ENCODE peak calls at places on chromosomes 5 and 9, in ten cellular contexts. One of them, this sample, is unnamed. For H3K9me3, the result is how much of the 10 kb centered on the place peaks cover.

GRCh38 chr5:66989286-66989685 is 207.3 kb downstream of the CD180 start:
- DNase-seq in fibroblast of lung: peak
- DNase-seq in neural progenitor cell: peak
- DNase-seq in heart right ventricle: no peak
- DNase-seq in transverse colon: no peak
- DNase-seq in IMR-90: peak
- DNase-seq in left lung: no peak
- DNase-seq in uterus: no peak
- DNase-seq in left ventricle myocardium inferior: no peak
- DNase-seq in A549: no peak
- DNase-seq in this sample: no peak

GRCh38 chr5:157559301-157559700 is 16.3 kb downstream of the ADAM19 start:
- DNase-seq in neural progenitor cell: no peak
- DNase-seq in heart right ventricle: no peak
- DNase-seq in left ventricle myocardium inferior: no peak
- DNase-seq in fibroblast of lung: peak
- DNase-seq in transverse colon: no peak
- DNase-seq in left lung: no peak
- DNase-seq in uterus: no peak
- DNase-seq in A549: peak
- DNase-seq in IMR-90: peak
- DNase-seq in this sample: peak

GRCh38 chr5:105740242-105740641 is 1930.5 kb downstream of the EFNA5 start:
- DNase-seq in left ventricle myocardium inferior: no peak
- DNase-seq in fibroblast of lung: no peak
- DNase-seq in transverse colon: no peak
- DNase-seq in left lung: no peak
- DNase-seq in neural progenitor cell: no peak
- DNase-seq in IMR-90: no peak
- DNase-seq in A549: no peak
- DNase-seq in uterus: no peak
- DNase-seq in heart right ventricle: no peak
- DNase-seq in this sample: no peak

GRCh38 chr9:136426787-136427186 is 12.9 kb downstream of the INPP5E start:
- DNase-seq in IMR-90: no peak
- DNase-seq in neural progenitor cell: no peak
- DNase-seq in left lung: peak
- DNase-seq in left ventricle myocardium inferior: no peak
- DNase-seq in uterus: peak
- DNase-seq in fibroblast of lung: peak
- DNase-seq in heart right ventricle: no peak
- DNase-seq in transverse colon: no peak
- DNase-seq in A549: no peak
- DNase-seq in this sample: no peak

GRCh38 chr5:82720213-82720612 is 357.0 kb downstream of the TMEM167A start:
- DNase-seq in left ventricle myocardium inferior: no peak
- DNase-seq in left lung: no peak
- DNase-seq in neural progenitor cell: peak
- DNase-seq in uterus: no peak
- DNase-seq in transverse colon: no peak
- DNase-seq in A549: no peak
- DNase-seq in IMR-90: no peak
- DNase-seq in heart right ventricle: no peak
- DNase-seq in fibroblast of lung: no peak
- DNase-seq in this sample: no peak

GRCh38 chr9:82467478-82467877 is 478.9 kb downstream of the SPATA31D1 start:
- DNase-seq in IMR-90: no peak
- DNase-seq in uterus: no peak
- DNase-seq in left lung: no peak
- DNase-seq in fibroblast of lung: no peak
- DNase-seq in heart right ventricle: no peak
- DNase-seq in transverse colon: no peak
- DNase-seq in A549: no peak
- DNase-seq in left ventricle myocardium inferior: no peak
- DNase-seq in neural progenitor cell: no peak
- DNase-seq in this sample: no peak

GRCh38 chr9:117073539-117074336 is 341.1 kb downstream of the ASTN2 start:
- DNase-seq in A549: peak
- DNase-seq in transverse colon: no peak
- DNase-seq in IMR-90: no peak
- DNase-seq in heart right ventricle: no peak
- DNase-seq in left ventricle myocardium inferior: no peak
- DNase-seq in fibroblast of lung: no peak
- DNase-seq in neural progenitor cell: peak
- DNase-seq in left lung: no peak
- DNase-seq in uterus: no peak
- DNase-seq in this sample: no peak

GRCh38 chr9:121050128-121050988 is at the start of gene C5:
- DNase-seq in transverse colon: no peak
- DNase-seq in uterus: no peak
- DNase-seq in fibroblast of lung: no peak
- DNase-seq in A549: peak
- DNase-seq in left ventricle myocardium inferior: no peak
- DNase-seq in left lung: no peak
- DNase-seq in heart right ventricle: no peak
- DNase-seq in neural progenitor cell: no peak
- DNase-seq in IMR-90: no peak
- DNase-seq in this sample: no peak

GRCh38 chr9:121274851-121275250 is 6.9 kb downstream of the GSN start:
- DNase-seq in neural progenitor cell: no peak
- DNase-seq in left lung: no peak
- DNase-seq in fibroblast of lung: no peak
- DNase-seq in heart right ventricle: no peak
- DNase-seq in IMR-90: no peak
- DNase-seq in left ventricle myocardium inferior: no peak
- DNase-seq in uterus: no peak
- DNase-seq in transverse colon: no peak
- DNase-seq in A549: no peak
- DNase-seq in this sample: no peak

GRCh38 chr5:72154076-72154756 is 46.9 kb downstream of the MAP1B start:
- DNase-seq in left ventricle myocardium inferior: peak
- DNase-seq in neural progenitor cell: no peak
- DNase-seq in transverse colon: no peak
- DNase-seq in fibroblast of lung: no peak
- DNase-seq in heart right ventricle: no peak
- DNase-seq in A549: no peak
- DNase-seq in IMR-90: no peak
- DNase-seq in uterus: no peak
- DNase-seq in left lung: no peak
- DNase-seq in this sample: no peak

DNA sequence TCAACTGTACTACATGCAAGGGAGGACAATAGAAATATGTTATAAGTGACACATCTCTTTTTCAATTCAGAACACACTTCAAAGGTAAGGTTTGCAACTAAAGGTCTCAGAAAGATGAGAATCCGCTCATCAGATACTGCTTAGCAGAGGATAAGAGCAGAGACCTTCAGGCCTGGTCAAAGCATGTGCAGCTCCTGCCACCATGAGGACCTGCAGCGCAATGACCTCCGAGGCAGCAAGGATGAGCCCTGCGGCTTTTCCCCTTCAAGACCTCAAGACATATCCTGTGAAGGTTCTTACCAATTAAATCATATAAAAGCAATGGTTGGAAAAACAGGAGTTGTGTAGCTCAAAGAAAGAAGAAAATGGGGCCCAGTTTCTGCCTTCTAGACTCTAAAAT is 135.8 kb downstream of the TRIM36 start:
- DNase-seq in neural progenitor cell: peak
- DNase-seq in heart right ventricle: no peak
- DNase-seq in A549: peak
- DNase-seq in left lung: no peak
- DNase-seq in transverse colon: no peak
- DNase-seq in fibroblast of lung: no peak
- DNase-seq in left ventricle myocardium inferior: no peak
- DNase-seq in IMR-90: no peak
- DNase-seq in uterus: no peak
- DNase-seq in this sample: peak
- H3K9me3 ChIP-seq in neural progenitor cell: under half
- H3K9me3 ChIP-seq in heart right ventricle: under half
- H3K9me3 ChIP-seq in A549: under half
- H3K9me3 ChIP-seq in left lung: under half
- H3K9me3 ChIP-seq in transverse colon: under half
- H3K9me3 ChIP-seq in fibroblast of lung: under half
- H3K9me3 ChIP-seq in left ventricle myocardium inferior: under half
- H3K9me3 ChIP-seq in IMR-90: under half
- H3K9me3 ChIP-seq in uterus: under half
- H3K9me3 ChIP-seq in this sample: under half

DNA sequence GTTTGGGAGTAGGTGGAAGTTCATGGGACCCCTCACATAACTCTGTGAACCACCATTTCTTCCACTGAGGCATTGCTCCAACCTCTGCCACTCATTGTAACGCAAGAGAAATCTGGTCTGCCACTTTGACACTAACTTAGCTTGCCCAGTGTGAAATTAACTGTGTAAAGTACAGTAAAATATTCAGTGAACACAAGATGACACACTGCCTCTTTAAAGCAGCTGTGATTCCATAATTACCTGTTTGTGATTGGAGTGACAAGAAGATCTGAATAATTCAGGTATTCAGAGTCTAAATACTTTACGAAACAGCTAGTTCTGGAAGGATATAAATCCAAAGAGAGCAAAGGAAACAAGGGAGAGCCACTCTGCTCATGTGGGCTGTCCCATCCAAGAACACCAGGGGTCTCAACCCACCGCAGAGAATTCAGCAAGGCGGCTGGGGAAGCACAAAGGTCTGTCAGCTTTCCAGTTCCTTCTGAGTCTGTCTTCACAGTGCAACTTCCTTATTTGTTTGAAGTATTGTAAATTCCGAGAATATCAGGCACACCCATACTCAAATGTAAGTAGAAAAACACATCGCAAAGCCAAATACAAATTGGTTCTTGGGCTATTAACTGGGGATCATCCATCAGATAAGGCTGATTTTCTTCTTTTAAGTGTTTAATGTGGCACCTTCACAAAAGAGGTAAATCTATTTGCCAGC is 86.9 kb downstream of the GNAQ start:
- DNase-seq in uterus: no peak
- DNase-seq in neural progenitor cell: peak
- DNase-seq in fibroblast of lung: no peak
- DNase-seq in left lung: no peak
- DNase-seq in A549: peak
- DNase-seq in left ventricle myocardium inferior: no peak
- DNase-seq in transverse colon: peak
- DNase-seq in IMR-90: no peak
- DNase-seq in heart right ventricle: peak
- DNase-seq in this sample: peak
- TF ChIP-seq CTCF in uterus: no peak
- TF ChIP-seq CTCF in neural progenitor cell: peak
- TF ChIP-seq CTCF in fibroblast of lung: no peak
- TF ChIP-seq CTCF in left lung: peak
- TF ChIP-seq CTCF in A549: no peak
- TF ChIP-seq CTCF in left ventricle myocardium inferior: peak
- TF ChIP-seq CTCF in transverse colon: no peak
- TF ChIP-seq CTCF in IMR-90: no peak
- TF ChIP-seq CTCF in heart right ventricle: peak
- TF ChIP-seq CTCF in this sample: no peak

GRCh38 chr5:178872302-178872701 is 12.5 kb downstream of the ZNF354B start:
- DNase-seq in A549: no peak
- DNase-seq in transverse colon: no peak
- DNase-seq in uterus: no peak
- DNase-seq in heart right ventricle: no peak
- DNase-seq in fibroblast of lung: no peak
- DNase-seq in left ventricle myocardium inferior: no peak
- DNase-seq in IMR-90: no peak
- DNase-seq in neural progenitor cell: no peak
- DNase-seq in left lung: no peak
- DNase-seq in this sample: no peak
- H3K9me3 ChIP-seq in A549: half or more
- H3K9me3 ChIP-seq in transverse colon: under half
- H3K9me3 ChIP-seq in uterus: under half
- H3K9me3 ChIP-seq in heart right ventricle: half or more
- H3K9me3 ChIP-seq in fibroblast of lung: under half
- H3K9me3 ChIP-seq in left ventricle myocardium inferior: half or more
- H3K9me3 ChIP-seq in IMR-90: under half
- H3K9me3 ChIP-seq in neural progenitor cell: under half
- H3K9me3 ChIP-seq in left lung: half or more
- H3K9me3 ChIP-seq in this sample: under half

GRCh38 chr5:104361932-104362331 is 799.3 kb upstream of the NUDT12 start:
- DNase-seq in transverse colon: no peak
- DNase-seq in A549: no peak
- DNase-seq in left lung: no peak
- DNase-seq in neural progenitor cell: no peak
- DNase-seq in IMR-90: no peak
- DNase-seq in uterus: no peak
- DNase-seq in heart right ventricle: no peak
- DNase-seq in fibroblast of lung: no peak
- DNase-seq in left ventricle myocardium inferior: no peak
- DNase-seq in this sample: no peak
- TF ChIP-seq CTCF in transverse colon: no peak
- TF ChIP-seq CTCF in A549: no peak
- TF ChIP-seq CTCF in left lung: no peak
- TF ChIP-seq CTCF in neural progenitor cell: no peak
- TF ChIP-seq CTCF in IMR-90: no peak
- TF ChIP-seq CTCF in uterus: no peak
- TF ChIP-seq CTCF in heart right ventricle: no peak
- TF ChIP-seq CTCF in fibroblast of lung: no peak
- TF ChIP-seq CTCF in left ventricle myocardium inferior: no peak
- TF ChIP-seq CTCF in this sample: no peak

DNA sequence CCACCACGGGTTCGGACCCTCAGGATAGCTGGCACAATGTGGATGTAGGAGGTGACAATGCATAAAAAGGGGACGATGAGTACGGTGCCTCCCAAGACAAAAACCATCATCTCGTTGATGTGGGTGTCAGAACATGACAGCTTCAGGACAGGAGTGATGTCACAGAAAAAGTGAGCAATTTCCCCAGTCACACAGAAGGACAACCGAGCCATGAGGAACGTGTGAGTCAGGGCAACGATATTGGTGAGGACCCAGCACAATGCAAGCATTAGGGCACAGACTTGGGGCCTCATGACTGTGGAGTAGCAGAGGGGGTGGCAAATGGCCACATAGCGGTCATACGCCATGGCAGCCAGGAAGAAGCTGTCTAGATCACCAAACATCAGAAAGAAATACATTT is 491 bp downstream of the OR1N1 start:
- DNase-seq in transverse colon: no peak
- DNase-seq in left ventricle myocardium inferior: no peak
- DNase-seq in IMR-90: no peak
- DNase-seq in uterus: no peak
- DNase-seq in heart right ventricle: no peak
- DNase-seq in A549: no peak
- DNase-seq in left lung: no peak
- DNase-seq in neural progenitor cell: no peak
- DNase-seq in fibroblast of lung: no peak
- DNase-seq in this sample: no peak
- H3K9me3 ChIP-seq in transverse colon: under half
- H3K9me3 ChIP-seq in left ventricle myocardium inferior: under half
- H3K9me3 ChIP-seq in IMR-90: under half
- H3K9me3 ChIP-seq in uterus: under half
- H3K9me3 ChIP-seq in heart right ventricle: under half
- H3K9me3 ChIP-seq in A549: under half
- H3K9me3 ChIP-seq in left lung: under half
- H3K9me3 ChIP-seq in neural progenitor cell: under half
- H3K9me3 ChIP-seq in fibroblast of lung: under half
- H3K9me3 ChIP-seq in this sample: under half

This sample was measured in adrenal gland.